ENCODE peak calls at places on chromosomes 12 and 14, in six cellular contexts. One of them, this sample, is unnamed.

GRCh38 chr12:98951401-98951800 is 306.3 kb downstream of the APAF1 start:
- DNase-seq in dorsolateral prefrontal cortex: no peak
- DNase-seq in NCI-H1694: peak; percentile 37
- DNase-seq in RPMI7951: no peak
- DNase-seq in GM13976: no peak
- DNase-seq in AG09319: no peak
- DNase-seq in this sample: no peak

GRCh38 chr14:64510825-64511679 is 6.5 kb downstream of the ZBTB1 start:
- DNase-seq in AG09319: no peak
- DNase-seq in RPMI7951: peak; percentile 61
- DNase-seq in NCI-H1694: peak; percentile 87
- DNase-seq in dorsolateral prefrontal cortex: peak; percentile 71
- DNase-seq in GM13976: peak; percentile 46
- DNase-seq in this sample: peak; percentile 46

GRCh38 chr12:75460194-75460593 is 20.4 kb upstream of the GLIPR1 start:
- DNase-seq in dorsolateral prefrontal cortex: no peak
- DNase-seq in GM13976: no peak
- DNase-seq in AG09319: no peak
- DNase-seq in NCI-H1694: no peak
- DNase-seq in RPMI7951: no peak
- DNase-seq in this sample: no peak

GRCh38 chr12:120169946-120170345 is 24.6 kb downstream of the GCN1 start:
- DNase-seq in AG09319: no peak
- DNase-seq in NCI-H1694: no peak
- DNase-seq in RPMI7951: no peak
- DNase-seq in dorsolateral prefrontal cortex: no peak
- DNase-seq in GM13976: no peak
- DNase-seq in this sample: no peak

GRCh38 chr12:120101182-120101581 is 15.4 kb downstream of the RAB35 start:
- DNase-seq in RPMI7951: no peak
- DNase-seq in GM13976: peak; percentile 62
- DNase-seq in NCI-H1694: no peak
- DNase-seq in dorsolateral prefrontal cortex: no peak
- DNase-seq in AG09319: no peak
- DNase-seq in this sample: no peak

GRCh38 chr14:56175773-56176172 is 57.6 kb downstream of the PELI2 start:
- DNase-seq in RPMI7951: no peak
- DNase-seq in dorsolateral prefrontal cortex: no peak
- DNase-seq in AG09319: no peak
- DNase-seq in NCI-H1694: no peak
- DNase-seq in GM13976: no peak
- DNase-seq in this sample: no peak

GRCh38 chr12:96220902-96221301 is 26.7 kb downstream of the ELK3 start:
- DNase-seq in dorsolateral prefrontal cortex: no peak
- DNase-seq in GM13976: no peak
- DNase-seq in NCI-H1694: no peak
- DNase-seq in AG09319: no peak
- DNase-seq in RPMI7951: peak; percentile 56
- DNase-seq in this sample: no peak

GRCh38 chr12:11958216-11959091 is 112.3 kb upstream of the BCL2L14 start:
- DNase-seq in RPMI7951: peak; percentile 89
- DNase-seq in GM13976: peak; percentile 62
- DNase-seq in AG09319: peak; percentile 41
- DNase-seq in NCI-H1694: no peak
- DNase-seq in dorsolateral prefrontal cortex: no peak
- DNase-seq in this sample: no peak

GRCh38 chr12:10847701-10848100 is 1.6 kb downstream of the PRR4 start:
- DNase-seq in AG09319: no peak
- DNase-seq in dorsolateral prefrontal cortex: no peak
- DNase-seq in RPMI7951: no peak
- DNase-seq in GM13976: no peak
- DNase-seq in NCI-H1694: no peak
- DNase-seq in this sample: no peak

GRCh38 chr14:50082308-50082742 is 34.0 kb downstream of the VCPKMT start:
- DNase-seq in GM13976: no peak
- DNase-seq in dorsolateral prefrontal cortex: no peak
- DNase-seq in NCI-H1694: no peak
- DNase-seq in AG09319: no peak
- DNase-seq in RPMI7951: no peak
- DNase-seq in this sample: no peak

GRCh38 chr14:103056322-103057027 is 874 bp downstream of the CDC42BPB start:
- DNase-seq in dorsolateral prefrontal cortex: no peak
- DNase-seq in NCI-H1694: peak; percentile 55
- DNase-seq in AG09319: no peak
- DNase-seq in GM13976: no peak
- DNase-seq in RPMI7951: peak; percentile 74
- DNase-seq in this sample: no peak

GRCh38 chr12:111867531-111867930 is 25.5 kb downstream of the MAPKAPK5 start:
- DNase-seq in dorsolateral prefrontal cortex: no peak
- DNase-seq in AG09319: no peak
- DNase-seq in GM13976: no peak
- DNase-seq in NCI-H1694: no peak
- DNase-seq in RPMI7951: no peak
- DNase-seq in this sample: no peak

GRCh38 chr12:84996759-84997158 is 39.3 kb downstream of the TSPAN19 start:
- DNase-seq in NCI-H1694: no peak
- DNase-seq in dorsolateral prefrontal cortex: no peak
- DNase-seq in RPMI7951: no peak
- DNase-seq in GM13976: no peak
- DNase-seq in AG09319: no peak
- DNase-seq in this sample: no peak

GRCh38 chr14:96631621-96632362 is 129.6 kb downstream of the PAPOLA start:
- DNase-seq in AG09319: no peak
- DNase-seq in dorsolateral prefrontal cortex: peak; percentile 23
- DNase-seq in RPMI7951: peak; percentile 23
- DNase-seq in NCI-H1694: no peak
- DNase-seq in GM13976: peak; percentile 4
- DNase-seq in this sample: no peak

GRCh38 chr12:108666326-108666995 is 32.8 kb upstream of the SELPLG start:
- DNase-seq in RPMI7951: peak; percentile 35
- DNase-seq in dorsolateral prefrontal cortex: peak; percentile 62
- DNase-seq in GM13976: no peak
- DNase-seq in AG09319: no peak
- DNase-seq in NCI-H1694: no peak
- DNase-seq in this sample: no peak

GRCh38 chr12:123765504-123766035 is 3.5 kb downstream of the DNAH10 start:
- DNase-seq in NCI-H1694: no peak
- DNase-seq in AG09319: no peak
- DNase-seq in dorsolateral prefrontal cortex: no peak
- DNase-seq in RPMI7951: no peak
- DNase-seq in GM13976: no peak
- DNase-seq in this sample: no peak

GRCh38 chr12:79874665-79875064 is 60.2 kb downstream of the PPP1R12A start:
- DNase-seq in AG09319: no peak
- DNase-seq in RPMI7951: no peak
- DNase-seq in NCI-H1694: no peak
- DNase-seq in dorsolateral prefrontal cortex: no peak
- DNase-seq in GM13976: no peak
- DNase-seq in this sample: no peak

GRCh38 chr14:22875748-22876319 is 4.3 kb downstream of the LRP10 start:
- DNase-seq in dorsolateral prefrontal cortex: no peak
- DNase-seq in RPMI7951: no peak
- DNase-seq in AG09319: no peak
- DNase-seq in NCI-H1694: no peak
- DNase-seq in GM13976: no peak
- DNase-seq in this sample: no peak

GRCh38 chr12:67449591-67450052 is 180.5 kb downstream of the CAND1 start:
- DNase-seq in dorsolateral prefrontal cortex: no peak
- DNase-seq in RPMI7951: no peak
- DNase-seq in GM13976: peak; percentile 20
- DNase-seq in AG09319: no peak
- DNase-seq in NCI-H1694: no peak
- DNase-seq in this sample: no peak

GRCh38 chr12:100553851-100554404 is 19.6 kb upstream of the GAS2L3 start:
- DNase-seq in AG09319: no peak
- DNase-seq in dorsolateral prefrontal cortex: no peak
- DNase-seq in RPMI7951: no peak
- DNase-seq in NCI-H1694: no peak
- DNase-seq in GM13976: no peak
- DNase-seq in this sample: no peak

GRCh38 chr12:92803921-92804320 is 101.1 kb downstream of the PLEKHG7 start:
- DNase-seq in AG09319: no peak
- DNase-seq in GM13976: no peak
- DNase-seq in dorsolateral prefrontal cortex: no peak
- DNase-seq in RPMI7951: no peak
- DNase-seq in NCI-H1694: no peak
- DNase-seq in this sample: no peak

GRCh38 chr12:12072064-12072760 is 1.5 kb downstream of the BCL2L14 start:
- DNase-seq in RPMI7951: no peak
- DNase-seq in AG09319: no peak
- DNase-seq in GM13976: peak; percentile 65
- DNase-seq in dorsolateral prefrontal cortex: no peak
- DNase-seq in NCI-H1694: no peak
- DNase-seq in this sample: no peak

GRCh38 chr12:119956047-119956446 is 33.0 kb upstream of the BICDL1 start:
- DNase-seq in RPMI7951: no peak
- DNase-seq in GM13976: no peak
- DNase-seq in AG09319: no peak
- DNase-seq in dorsolateral prefrontal cortex: no peak
- DNase-seq in NCI-H1694: no peak
- DNase-seq in this sample: no peak

GRCh38 chr14:69079188-69079742 is 73.7 kb downstream of the DCAF5 start:
- DNase-seq in AG09319: no peak
- DNase-seq in dorsolateral prefrontal cortex: no peak
- DNase-seq in GM13976: no peak
- DNase-seq in NCI-H1694: no peak
- DNase-seq in RPMI7951: peak; percentile 67
- DNase-seq in this sample: no peak

GRCh38 chr14:102538598-102539543 is 29.3 kb upstream of the ANKRD9 start:
- DNase-seq in RPMI7951: no peak
- DNase-seq in dorsolateral prefrontal cortex: no peak
- DNase-seq in NCI-H1694: peak; percentile 26
- DNase-seq in AG09319: no peak
- DNase-seq in GM13976: peak; percentile 25
- DNase-seq in this sample: no peak

GRCh38 chr12:67441736-67442346 is 172.7 kb downstream of the CAND1 start:
- DNase-seq in AG09319: peak; percentile 56
- DNase-seq in NCI-H1694: peak; percentile 79
- DNase-seq in RPMI7951: peak; percentile 82
- DNase-seq in dorsolateral prefrontal cortex: peak; percentile 78
- DNase-seq in GM13976: peak; percentile 44
- DNase-seq in this sample: peak; percentile 88

This sample was measured in NCI-H187.